ENCODE peak calls at places on chromosomes 11 and 22, in five cellular contexts. N is DND-41; Y is T-helper 2 cell; H is CD8-positive, alpha-beta memory T cell; G is AG20443. C is an unnamed sample.

GRCh38 chr22:45977003-45977395 is at the start of gene WNT7B:
- DNase-seq in H (no peak), Y (peak; percentile 14), N (no peak), G (no peak), C (no peak)

GRCh38 chr22:25114369-25115362 is 85.0 kb upstream of the CRYBB3 start:
- DNase-seq in Y (no peak), N (no peak), G (no peak), H (no peak), C (no peak)

GRCh38 chr11:116972692-116973091 is 125.5 kb downstream of the SIK3 start:
- DNase-seq in Y (no peak), G (no peak), H (no peak), N (no peak), C (no peak)

GRCh38 chr11:47533690-47534135 is 19.2 kb downstream of the CELF1 start:
- DNase-seq in H (no peak), G (peak; percentile 29), N (no peak), Y (no peak), C (no peak)

GRCh38 chr22:40426671-40427070 is 56.3 kb downstream of the SGSM3 start:
- DNase-seq in G (no peak), H (no peak), Y (no peak), N (no peak), C (no peak)

GRCh38 chr22:32079110-32080089 is 36.3 kb downstream of the SLC5A1 start:
- DNase-seq in Y (no peak), N (no peak), G (peak; percentile 78), H (no peak), C (no peak)

GRCh38 chr11:87290304-87290922 is 252.7 kb downstream of the TMEM135 start:
- DNase-seq in H (no peak), Y (peak; percentile 60), N (no peak), G (peak; percentile 37), C (peak; percentile 78)

GRCh38 chr11:36602143-36602542 is 4.1 kb upstream of the RAG2 start:
- DNase-seq in Y (no peak), N (peak; percentile 76), G (no peak), H (no peak), C (peak; percentile 25)

GRCh38 chr11:124834526-124835190 is 30.6 kb upstream of the ROBO3 start:
- DNase-seq in H (no peak), G (no peak), N (no peak), Y (no peak), C (no peak)

GRCh38 chr11:118243161-118243560 is 9.0 kb downstream of the MPZL3 start:
- DNase-seq in G (no peak), H (no peak), N (no peak), Y (no peak), C (no peak)

GRCh38 chr11:67268036-67268683 is 1.9 kb downstream of the GRK2 start:
- DNase-seq in N (peak; percentile 77), Y (peak; percentile 93), H (peak; percentile 59), G (no peak), C (peak; percentile 85)

GRCh38 chr11:112610494-112610893 is 349.8 kb upstream of the PLET1 start:
- DNase-seq in N (no peak), H (no peak), G (no peak), Y (no peak), C (no peak)

GRCh38 chr22:36589856-36590255 is 60.9 kb upstream of the EIF3D start:
- DNase-seq in G (no peak), Y (no peak), H (no peak), N (no peak), C (no peak)

GRCh38 chr22:23218867-23219251 is 38.5 kb downstream of the BCR start:
- DNase-seq in Y (no peak), H (no peak), G (no peak), N (peak; percentile 64), C (peak; percentile 74)

C was measured in NAMALWA.